ENCODE peak calls at places on chromosomes 6 and 20, in six cellular contexts. G is heart right ventricle, L is heart left ventricle, S is pancreas, N is BE2C, C is A549. H is an unnamed sample.
A peak's percentile ranks its signal among the peaks of the same experiment; 100 is the strongest.

GRCh38 chr20:22567944-22568871 is 16.2 kb downstream of the FOXA2 start:
- DNase-seq in G (no peak), L (no peak), S (peak; percentile 78), N (no peak), C (no peak), H (no peak)

GRCh38 chr20:48761914-48762313 is 65.9 kb downstream of the PREX1 start:
- DNase-seq in G (no peak), L (no peak), S (no peak), N (no peak), C (no peak), H (no peak)

GRCh38 chr6:41335296-41335695 is at the start of gene NCR2:
- DNase-seq in G (no peak), L (no peak), S (no peak), N (no peak), C (no peak), H (no peak)

GRCh38 chr6:140546640-140547039 is 1172.2 kb upstream of the CITED2 start:
- DNase-seq in G (no peak), L (no peak), S (no peak), N (no peak), C (no peak), H (no peak)

GRCh38 chr6:34350100-34350936 is 42.2 kb downstream of the NUDT3 start:
- DNase-seq in G (no peak), L (no peak), S (no peak), N (no peak), C (no peak), H (no peak)

GRCh38 chr6:33872761-33873160 is 69.0 kb upstream of the MLN start:
- DNase-seq in G (no peak), L (no peak), S (no peak), N (no peak), C (no peak), H (no peak)

GRCh38 chr6:11888725-11889124 is 110.1 kb upstream of the ADTRP start:
- DNase-seq in G (no peak), L (no peak), S (no peak), N (no peak), C (no peak), H (no peak)

GRCh38 chr20:57707849-57708693 is 1.7 kb downstream of the PMEPA1 start:
- DNase-seq in G (no peak), L (peak; percentile 29), S (no peak), N (no peak), C (no peak), H (no peak)

GRCh38 chr6:88211446-88211845 is 45.3 kb upstream of the CNR1 start:
- DNase-seq in G (no peak), L (no peak), S (no peak), N (no peak), C (no peak), H (no peak)

GRCh38 chr20:49385471-49385870 is 97.0 kb downstream of the KCNB1 start:
- DNase-seq in G (no peak), L (no peak), S (no peak), N (peak; percentile 67), C (peak; percentile 53), H (no peak)

GRCh38 chr20:45485388-45485787 is 15.8 kb downstream of the WFDC2 start:
- DNase-seq in G (no peak), L (no peak), S (no peak), N (no peak), C (no peak), H (no peak)

GRCh38 chr20:45489083-45489531 is 19.6 kb downstream of the WFDC2 start:
- DNase-seq in G (no peak), L (no peak), S (no peak), N (no peak), C (no peak), H (no peak)

GRCh38 chr20:45484676-45485075 is 15.1 kb downstream of the WFDC2 start:
- DNase-seq in G (no peak), L (no peak), S (no peak), N (no peak), C (no peak), H (no peak)

GRCh38 chr20:45487231-45487635 is 17.7 kb downstream of the WFDC2 start:
- DNase-seq in G (no peak), L (no peak), S (peak; percentile 17), N (no peak), C (no peak), H (no peak)
- TF ChIP-seq CTCF in G (no peak), L (no peak), S (no peak), N (peak; percentile 28), C (peak; percentile 9), H (peak; percentile 16)

GRCh38 chr20:32539817-32540675 is 45.1 kb downstream of the NOL4L start:
- DNase-seq in G (no peak), L (no peak), S (no peak), N (no peak), C (no peak), H (no peak)
- H3K4me3 ChIP-seq in G (no peak overlapping the region), L (no peak overlapping the region), S (no peak overlapping the region), N (no peak overlapping the region), C (no peak overlapping the region), H (no peak overlapping the region)

GRCh38 chr6:16372029-16372776 is 133.8 kb downstream of the GMPR start:
- DNase-seq in G (no peak), L (no peak), S (no peak), N (no peak), C (no peak), H (no peak)

GRCh38 chr6:16377470-16377869 is 139.1 kb downstream of the GMPR start:
- DNase-seq in G (no peak), L (no peak), S (no peak), N (no peak), C (no peak), H (no peak)

GRCh38 chr6:16375828-16376227 is 137.4 kb downstream of the GMPR start:
- DNase-seq in G (no peak), L (no peak), S (no peak), N (no peak), C (no peak), H (no peak)

GRCh38 chr6:16371401-16371800 is 133.0 kb downstream of the GMPR start:
- DNase-seq in G (no peak), L (no peak), S (no peak), N (no peak), C (no peak), H (no peak)

GRCh38 chr6:16374796-16375195 is 136.4 kb downstream of the GMPR start:
- DNase-seq in G (no peak), L (no peak), S (no peak), N (no peak), C (no peak), H (peak; percentile 20)
- TF ChIP-seq CTCF in G (no peak), L (no peak), S (no peak), N (no peak), C (no peak), H (no peak)

DNA sequence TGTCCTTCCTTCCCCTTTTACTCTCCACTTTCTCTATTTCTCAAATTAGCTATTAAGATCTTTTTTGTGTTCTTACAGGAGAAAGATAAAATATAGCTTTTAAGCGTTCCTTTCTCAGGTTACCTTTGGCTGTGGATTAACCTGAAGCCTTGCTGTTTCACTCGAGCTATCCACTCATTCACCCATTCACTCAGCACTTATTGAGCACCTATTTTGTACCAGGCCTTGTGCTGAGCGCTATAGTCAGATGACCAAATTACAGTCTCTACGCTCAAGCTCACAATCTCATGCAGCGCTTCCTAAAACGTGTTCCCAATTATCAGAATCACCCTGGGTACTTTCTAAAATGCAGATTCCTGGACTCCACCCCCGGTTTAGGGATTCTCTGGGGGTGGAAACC is 1.8 kb upstream of the CEP250 start:
- DNase-seq in G (no peak), L (no peak), S (no peak), N (no peak), C (no peak), H (no peak)
- H3K4me3 ChIP-seq in G (peak overlapping the region; percentile 99), L (no peak overlapping the region), S (no peak overlapping the region), N (peak overlapping the region; percentile 75), C (peak overlapping the region; percentile 71), H (no peak overlapping the region)

H was measured in dorsolateral prefrontal cortex.